ENCODE peak calls at places on chromosomes 7 and 10, in four cellular contexts. F is psoas muscle; J is naive thymus-derived CD4-positive, alpha-beta T cell; N is left ventricle myocardium inferior. L is an unnamed sample. For H3K4me1 and H3K36me3, the result is how much of the 10 kb centered on the place peaks cover.

GRCh38 chr7:79084423-79084822 is 369.0 kb downstream of the MAGI2 start:
- DNase-seq in F (no peak), N (no peak), J (no peak), L (no peak)

GRCh38 chr10:123146892-123147634 is 873 bp upstream of the HMX2 start:
- DNase-seq in N (no peak), J (no peak), F (no peak), L (no peak)

GRCh38 chr10:86960003-86960862 is 1.8 kb downstream of the SNCG start:
- DNase-seq in J (no peak), F (no peak), N (peak), L (peak)

GRCh38 chr7:24842449-24843241 is 85.4 kb upstream of the GSDME start:
- DNase-seq in F (no peak), N (no peak), J (no peak), L (no peak)

GRCh38 chr10:86940677-86941076 is 16.7 kb downstream of the MMRN2 start:
- DNase-seq in J (no peak), F (no peak), N (no peak), L (no peak)

GRCh38 chr7:81715984-81716588 is 53.8 kb downstream of the HGF start:
- DNase-seq in F (no peak), N (no peak), J (no peak), L (no peak)

GRCh38 chr7:31878875-31879274 is 191.3 kb downstream of the PDE1C start:
- DNase-seq in F (no peak), N (no peak), J (no peak), L (no peak)

GRCh38 chr10:48390933-48391845 is 84.7 kb downstream of the MAPK8 start:
- DNase-seq in F (no peak), J (no peak), N (no peak), L (no peak)

GRCh38 chr7:80707318-80707717 is 68.9 kb downstream of the CD36 start:
- DNase-seq in N (no peak), F (no peak), J (no peak), L (no peak)

GRCh38 chr7:130822642-130823041 is 88.6 kb upstream of the KLF14 start:
- DNase-seq in N (no peak), F (no peak), J (no peak), L (no peak)

GRCh38 chr10:132678436-132679216 is 107.3 kb downstream of the NKX6-2 start:
- DNase-seq in J (no peak), N (no peak), F (peak), L (no peak)

GRCh38 chr10:16933799-16934198 is 116.6 kb upstream of the RSU1 start:
- DNase-seq in J (no peak), F (no peak), N (no peak), L (no peak)

GRCh38 chr10:46311501-46311951 is 24.7 kb downstream of the ANTXRL start:
- DNase-seq in N (no peak), J (no peak), F (no peak), L (no peak)

GRCh38 chr10:71439670-71440425 is 43.1 kb downstream of the CDH23 start:
- DNase-seq in N (no peak), J (no peak), F (no peak), L (no peak)

GRCh38 chr10:45655219-45655618 is 17.4 kb downstream of the ZFAND4 start:
- DNase-seq in J (no peak), N (no peak), F (no peak), L (no peak)

GRCh38 chr7:14375998-14376397 is 386.5 kb upstream of the ETV1 start:
- DNase-seq in F (no peak), N (no peak), J (no peak), L (no peak)

GRCh38 chr10:68796609-68797008 is 30.7 kb upstream of the STOX1 start:
- DNase-seq in N (no peak), F (no peak), J (no peak), L (no peak)

GRCh38 chr10:43079823-43080222 is 3.0 kb downstream of the RET start:
- DNase-seq in F (no peak), N (no peak), J (no peak), L (no peak)

GRCh38 chr7:151592330-151592729 is 72.6 kb upstream of the RHEB start:
- DNase-seq in F (no peak), J (no peak), N (no peak), L (no peak)

GRCh38 chr10:103661198-103661950 is 167.9 kb downstream of the NEURL1 start:
- DNase-seq in J (peak), F (peak), N (peak), L (peak)
- H3K4me3 ChIP-seq in J (peak), F (peak), N (peak), L (peak)

DNA sequence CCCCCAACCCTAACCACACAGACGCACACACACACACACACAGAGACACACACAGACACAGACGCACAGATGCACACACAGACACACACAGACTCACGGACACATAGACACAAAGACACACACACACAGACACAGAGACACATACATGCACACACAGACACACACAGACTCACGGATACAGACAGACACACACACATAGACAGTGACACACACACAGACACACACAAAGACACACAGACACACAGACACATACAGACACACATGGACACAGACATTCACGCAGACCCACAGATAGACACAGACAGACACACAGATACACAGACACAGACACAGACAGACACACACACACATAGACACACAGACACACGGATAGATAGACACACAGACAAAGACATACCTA is 2.1 kb downstream of the CALML5 start:
- DNase-seq in N (no peak), J (no peak), F (no peak), L (no peak)
- H3K4me1 ChIP-seq in N (under half), J (under half), F (under half), L (under half)

GRCh38 chr10:80318742-80319141 is 29.3 kb upstream of the MAT1A start:
- DNase-seq in N (no peak), F (no peak), J (no peak), L (no peak)

GRCh38 chr10:80319725-80320290 is 30.4 kb upstream of the MAT1A start:
- DNase-seq in F (no peak), J (no peak), N (no peak), L (no peak)

GRCh38 chr10:80313523-80313922 is 24.1 kb upstream of the MAT1A start:
- DNase-seq in N (no peak), J (no peak), F (no peak), L (no peak)

GRCh38 chr10:80319318-80319717 is 29.9 kb upstream of the MAT1A start:
- DNase-seq in F (no peak), J (no peak), N (no peak), L (no peak)

GRCh38 chr10:80315391-80315790 is 25.9 kb upstream of the MAT1A start:
- DNase-seq in J (no peak), F (no peak), N (no peak), L (no peak)
- H3K36me3 ChIP-seq in J (under half), F (under half), N (under half), L (under half)

DNA sequence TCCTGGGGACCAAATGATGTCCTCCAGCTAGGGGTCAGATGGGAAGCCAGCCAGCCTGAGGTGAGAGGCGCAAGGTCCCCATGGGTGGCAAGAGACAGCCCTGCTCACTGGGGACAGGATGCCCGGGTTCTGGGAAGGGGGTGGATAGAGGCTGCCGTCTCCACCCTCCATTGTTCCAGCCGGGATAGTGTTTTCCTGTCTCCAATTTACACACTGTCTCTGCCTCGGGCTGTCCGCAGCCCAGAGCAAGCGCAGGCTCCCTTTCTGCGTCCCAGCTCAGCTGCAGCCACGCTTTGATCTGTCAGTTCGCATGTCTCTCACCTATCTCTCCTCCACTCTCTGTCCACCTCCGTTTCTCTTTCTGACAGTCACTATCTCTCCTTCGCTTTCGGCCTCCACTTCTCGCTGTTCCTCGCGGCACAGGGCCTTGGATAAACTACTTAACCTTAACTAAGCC is 2.1 kb downstream of the EPHB4 start:
- DNase-seq in F (no peak), N (no peak), J (no peak), L (no peak)
- H3K4me3 ChIP-seq in F (peak), N (peak), J (no peak), L (no peak)

GRCh38 chr10:73586583-73586984 is 4.6 kb downstream of the USP54 start:
- DNase-seq in J (no peak), N (no peak), F (no peak), L (no peak)

GRCh38 chr10:73584737-73585136 is 6.4 kb downstream of the USP54 start:
- DNase-seq in F (no peak), N (no peak), J (no peak), L (no peak)

GRCh38 chr10:73581912-73582311 is 9.2 kb downstream of the USP54 start:
- DNase-seq in N (no peak), F (no peak), J (no peak), L (no peak)

GRCh38 chr10:73588656-73589055 is 2.5 kb downstream of the USP54 start:
- DNase-seq in J (no peak), N (no peak), F (no peak), L (no peak)

DNA sequence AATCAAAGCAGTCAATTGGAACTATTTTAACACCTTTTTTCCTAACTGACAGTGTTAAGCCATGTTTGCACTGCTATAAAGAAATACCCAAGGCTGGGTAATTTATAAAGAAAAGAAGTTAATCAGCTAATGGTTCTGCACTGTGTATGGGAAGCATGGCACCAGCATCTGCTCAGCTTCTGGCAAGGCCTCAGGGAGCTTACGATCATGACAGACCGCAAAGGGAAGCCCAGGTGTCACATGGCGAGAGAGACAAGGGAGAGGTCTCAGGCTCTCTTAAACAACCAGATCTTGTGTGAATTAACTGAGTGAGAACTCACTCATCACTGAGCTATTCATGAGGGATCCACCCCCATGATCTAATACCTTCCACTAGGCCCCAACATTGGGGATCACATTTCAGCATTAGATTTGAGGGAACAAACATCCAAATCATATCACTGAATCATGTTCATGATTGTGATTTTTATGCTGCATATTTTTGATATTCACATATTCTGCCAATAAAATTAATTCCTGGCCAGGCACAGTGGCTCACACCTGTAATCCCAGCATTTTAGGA is 5.8 kb downstream of the USP54 start:
- DNase-seq in N (no peak), F (no peak), J (no peak), L (no peak)
- H3K4me1 ChIP-seq in N (half or more), F (under half), J (under half), L (under half)

GRCh38 chr7:2542011-2542923 is 13.1 kb downstream of the BRAT1 start:
- DNase-seq in F (no peak), N (no peak), J (no peak), L (no peak)

GRCh38 chr7:2541291-2542010 is 13.9 kb downstream of the BRAT1 start:
- DNase-seq in N (no peak), F (no peak), J (no peak), L (no peak)

GRCh38 chr7:2539031-2540028 is 16.0 kb downstream of the BRAT1 start:
- DNase-seq in N (no peak), F (no peak), J (no peak), L (no peak)

GRCh38 chr7:2540133-2540532 is 15.2 kb downstream of the BRAT1 start:
- DNase-seq in N (no peak), J (no peak), F (no peak), L (no peak)

DNA sequence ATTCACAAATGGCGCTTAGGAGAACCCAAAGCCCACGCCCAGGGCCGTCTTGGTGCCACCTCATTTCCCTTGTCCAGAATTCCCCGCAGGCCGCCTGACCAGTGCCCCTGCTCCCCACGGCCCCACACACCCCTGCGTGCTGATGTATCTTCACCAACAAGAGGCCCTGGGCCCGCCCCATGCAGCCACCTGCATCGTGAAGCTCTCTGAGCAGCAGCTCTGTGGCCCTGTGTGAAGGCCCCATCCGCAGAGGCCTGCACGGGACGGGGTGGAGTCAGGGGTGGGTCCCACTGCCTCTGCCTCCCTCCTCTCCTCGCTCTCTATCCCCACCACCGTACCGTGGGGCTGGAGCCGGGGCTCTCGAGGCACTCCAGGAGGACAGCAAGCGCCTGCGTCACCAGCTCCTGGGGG is 14.7 kb downstream of the BRAT1 start:
- DNase-seq in J (no peak), F (no peak), N (no peak), L (no peak)
- H3K36me3 ChIP-seq in J (under half), F (half or more), N (half or more), L (under half)

GRCh38 chr7:7565018-7565680 is 1.5 kb upstream of the MIOS start:
- DNase-seq in J (no peak), F (no peak), N (no peak), L (no peak)

GRCh38 chr7:7563269-7563668 is 3.4 kb upstream of the MIOS start:
- DNase-seq in N (no peak), F (no peak), J (no peak), L (no peak)

GRCh38 chr7:7564323-7564780 is 2.3 kb upstream of the MIOS start:
- DNase-seq in J (no peak), F (no peak), N (no peak), L (no peak)

GRCh38 chr7:7562736-7563135 is 3.9 kb upstream of the MIOS start:
- DNase-seq in N (no peak), F (no peak), J (no peak), L (no peak)

GRCh38 chr7:7563813-7564212 is 2.9 kb upstream of the MIOS start:
- DNase-seq in J (no peak), F (no peak), N (no peak), L (no peak)
- H3K4me3 ChIP-seq in J (no peak), F (peak), N (no peak), L (no peak)

DNA sequence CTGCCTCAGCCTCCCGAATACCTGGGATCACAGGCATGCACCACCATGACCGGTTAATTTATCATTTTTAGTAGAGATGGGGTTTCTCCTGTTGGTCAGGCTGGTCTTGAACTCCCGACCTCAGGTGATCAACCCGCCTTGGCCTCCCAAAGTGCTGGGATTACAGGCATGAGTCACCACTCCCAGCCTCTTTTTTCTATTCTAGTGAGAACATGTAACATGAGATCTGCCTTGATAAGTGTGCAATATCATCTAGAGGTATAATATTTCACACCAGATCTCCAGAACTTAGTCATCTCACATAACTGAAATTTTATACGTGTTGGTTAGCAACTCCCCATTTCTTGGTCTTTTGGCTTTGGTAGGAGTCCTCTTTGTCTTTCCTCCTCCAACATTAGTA is 656.9 kb downstream of the CNTNAP2 start:
- DNase-seq in N (no peak), J (no peak), F (no peak), L (no peak)
- H3K4me1 ChIP-seq in N (under half), J (under half), F (under half), L (under half)

GRCh38 chr7:37142943-37143342 is 305.7 kb downstream of the ELMO1 start:
- DNase-seq in N (no peak), F (no peak), J (no peak), L (no peak)

GRCh38 chr7:37145682-37146081 is 303.0 kb downstream of the ELMO1 start:
- DNase-seq in N (no peak), J (no peak), F (no peak), L (no peak)

DNA sequence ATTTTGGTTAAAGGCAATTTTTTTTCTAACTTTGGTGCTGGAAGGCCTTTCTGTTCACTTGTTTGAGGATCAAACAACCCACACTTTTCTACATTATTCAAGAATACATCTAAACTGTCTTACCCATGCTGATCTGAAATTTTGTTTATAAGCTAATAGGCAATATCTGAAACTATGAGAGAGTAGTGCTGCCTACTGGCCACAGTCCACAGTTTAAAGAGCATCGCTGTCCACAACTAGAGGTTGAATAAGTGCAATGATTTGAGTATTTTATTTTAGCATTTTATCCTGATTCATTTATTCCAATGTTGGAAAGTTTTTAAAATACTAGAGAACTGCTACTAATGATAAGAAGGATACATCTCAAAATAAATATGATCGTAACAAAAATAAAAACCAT is 306.9 kb downstream of the ELMO1 start:
- DNase-seq in F (no peak), J (no peak), N (no peak), L (no peak)
- H3K36me3 ChIP-seq in F (under half), J (under half), N (under half), L (under half)

L was measured in CD8-positive, alpha-beta memory T cell.